ENCODE peak calls at places on chromosome 13, in eight cellular contexts. T, D, C, V, E, H, S and K are unnamed samples.

GRCh38 chr13:106661236-106661635 is 93.3 kb upstream of the ARGLU1 start:
- DNase-seq in V (no peak), T (no peak), D (no peak), E (no peak), C (no peak), S (peak), H (no peak), K (no peak)

GRCh38 chr13:79966502-79966901 is 374.4 kb downstream of the SPRY2 start:
- DNase-seq in E (no peak), H (no peak), T (no peak), V (no peak), S (no peak), C (no peak), D (no peak), K (no peak)

GRCh38 chr13:27016871-27017270 is 154.7 kb downstream of the USP12 start:
- DNase-seq in T (no peak), H (no peak), D (no peak), C (no peak), V (no peak), S (no peak), E (no peak), K (no peak)

GRCh38 chr13:63696055-63696454 is 2280.4 kb upstream of the PCDH20 start:
- DNase-seq in D (no peak), C (no peak), T (peak), V (no peak), H (no peak), E (no peak), S (no peak), K (no peak)

GRCh38 chr13:99033814-99034213 is 56.0 kb upstream of the DOCK9 start:
- DNase-seq in E (peak), S (peak), V (no peak), C (peak), T (no peak), H (no peak), D (no peak), K (no peak)

GRCh38 chr13:30679483-30680330 is 55.6 kb upstream of the ALOX5AP start:
- DNase-seq in H (no peak), V (no peak), D (no peak), E (peak), C (no peak), S (no peak), T (no peak), K (no peak)

GRCh38 chr13:101590479-101590878 is 138.0 kb downstream of the ITGBL1 start:
- DNase-seq in E (no peak), D (no peak), C (no peak), S (no peak), T (no peak), H (no peak), V (no peak), K (no peak)

GRCh38 chr13:20772401-20773131 is 1.2 kb downstream of the EEF1AKMT1 start:
- DNase-seq in C (no peak), E (no peak), V (no peak), D (no peak), H (no peak), S (no peak), T (peak), K (no peak)

GRCh38 chr13:41311607-41312500 is 787 bp downstream of the NAA16 start:
- DNase-seq in S (peak), T (no peak), E (peak), C (no peak), V (peak), D (peak), H (peak), K (no peak)

GRCh38 chr13:27966641-27967202 is 2.4 kb downstream of the CDX2 start:
- DNase-seq in T (no peak), V (no peak), H (no peak), S (no peak), E (no peak), C (no peak), D (no peak), K (no peak)

GRCh38 chr13:98206946-98207345 is 29.9 kb upstream of the RNF113B start:
- DNase-seq in T (peak), D (no peak), S (no peak), C (no peak), H (no peak), E (no peak), V (no peak), K (no peak)

GRCh38 chr13:43087960-43088580 is 64.7 kb downstream of the DNAJC15 start:
- DNase-seq in T (no peak), D (no peak), H (no peak), S (no peak), E (no peak), V (no peak), C (no peak), K (no peak)

GRCh38 chr13:50078512-50079277 is 63.5 kb downstream of the KCNRG start:
- DNase-seq in D (no peak), E (no peak), H (no peak), T (no peak), V (no peak), S (no peak), C (no peak), K (no peak)

GRCh38 chr13:112526146-112526853 is 61.7 kb downstream of the TUBGCP3 start:
- DNase-seq in T (no peak), V (no peak), C (no peak), S (no peak), D (no peak), H (no peak), E (no peak), K (no peak)

GRCh38 chr13:84445776-84446175 is 563.5 kb upstream of the SLITRK1 start:
- DNase-seq in D (no peak), V (peak), T (no peak), S (no peak), C (no peak), H (no peak), E (no peak), K (no peak)